ENCODE peak calls at places on chromosomes 4 and X, in nine cellular contexts. One of them, this sample, is unnamed.

GRCh38 chr4:65670331-65671031 is at the start of gene EPHA5:
- DNase-seq in IMR-90: peak
- DNase-seq in HEK293T: peak
- DNase-seq in hippocampal formation: peak
- DNase-seq in NCI-H2171 treated with DMSO at 0.1 percent for 48 hours: peak
- DNase-seq in H4: peak
- DNase-seq in fibroblast of the conjunctiva: peak
- DNase-seq in globus pallidus: peak
- DNase-seq in stimulated activated CD8-positive, alpha-beta memory T cell treated with anti-CD3 and anti-CD28 coated beads, Interleukin-4, amount 100 ng/mL, for 24 hours: no peak
- DNase-seq in this sample: peak

GRCh38 chrX:154372612-154373022 is 1.8 kb downstream of the FLNA start:
- DNase-seq in globus pallidus: no peak
- DNase-seq in H4: no peak
- DNase-seq in stimulated activated CD8-positive, alpha-beta memory T cell treated with anti-CD3 and anti-CD28 coated beads, Interleukin-4, amount 100 ng/mL, for 24 hours: no peak
- DNase-seq in hippocampal formation: no peak
- DNase-seq in NCI-H2171 treated with DMSO at 0.1 percent for 48 hours: no peak
- DNase-seq in IMR-90: peak
- DNase-seq in HEK293T: no peak
- DNase-seq in fibroblast of the conjunctiva: no peak
- DNase-seq in this sample: no peak

GRCh38 chr4:174023641-174024040 is 259.8 kb downstream of the FBXO8 start:
- DNase-seq in globus pallidus: no peak
- DNase-seq in IMR-90: peak
- DNase-seq in fibroblast of the conjunctiva: no peak
- DNase-seq in NCI-H2171 treated with DMSO at 0.1 percent for 48 hours: no peak
- DNase-seq in stimulated activated CD8-positive, alpha-beta memory T cell treated with anti-CD3 and anti-CD28 coated beads, Interleukin-4, amount 100 ng/mL, for 24 hours: no peak
- DNase-seq in H4: no peak
- DNase-seq in hippocampal formation: no peak
- DNase-seq in HEK293T: no peak
- DNase-seq in this sample: no peak

GRCh38 chr4:39043697-39044363 is 11.6 kb upstream of the TMEM156 start:
- DNase-seq in NCI-H2171 treated with DMSO at 0.1 percent for 48 hours: no peak
- DNase-seq in globus pallidus: peak
- DNase-seq in stimulated activated CD8-positive, alpha-beta memory T cell treated with anti-CD3 and anti-CD28 coated beads, Interleukin-4, amount 100 ng/mL, for 24 hours: no peak
- DNase-seq in H4: peak
- DNase-seq in HEK293T: no peak
- DNase-seq in fibroblast of the conjunctiva: no peak
- DNase-seq in IMR-90: peak
- DNase-seq in hippocampal formation: peak
- DNase-seq in this sample: peak

GRCh38 chr4:112860731-112861377 is 188.6 kb upstream of the ANK2 start:
- DNase-seq in NCI-H2171 treated with DMSO at 0.1 percent for 48 hours: no peak
- DNase-seq in H4: no peak
- DNase-seq in HEK293T: no peak
- DNase-seq in fibroblast of the conjunctiva: no peak
- DNase-seq in IMR-90: no peak
- DNase-seq in stimulated activated CD8-positive, alpha-beta memory T cell treated with anti-CD3 and anti-CD28 coated beads, Interleukin-4, amount 100 ng/mL, for 24 hours: no peak
- DNase-seq in globus pallidus: peak
- DNase-seq in hippocampal formation: peak
- DNase-seq in this sample: peak

GRCh38 chrX:43741843-43742573 is 85.9 kb downstream of the MAOA start:
- DNase-seq in hippocampal formation: no peak
- DNase-seq in globus pallidus: peak
- DNase-seq in H4: no peak
- DNase-seq in stimulated activated CD8-positive, alpha-beta memory T cell treated with anti-CD3 and anti-CD28 coated beads, Interleukin-4, amount 100 ng/mL, for 24 hours: no peak
- DNase-seq in IMR-90: no peak
- DNase-seq in HEK293T: no peak
- DNase-seq in fibroblast of the conjunctiva: peak
- DNase-seq in NCI-H2171 treated with DMSO at 0.1 percent for 48 hours: no peak
- DNase-seq in this sample: peak

GRCh38 chr4:181688416-181688815 is 554.8 kb upstream of the TENM3 start:
- DNase-seq in globus pallidus: no peak
- DNase-seq in stimulated activated CD8-positive, alpha-beta memory T cell treated with anti-CD3 and anti-CD28 coated beads, Interleukin-4, amount 100 ng/mL, for 24 hours: no peak
- DNase-seq in NCI-H2171 treated with DMSO at 0.1 percent for 48 hours: no peak
- DNase-seq in HEK293T: no peak
- DNase-seq in hippocampal formation: no peak
- DNase-seq in fibroblast of the conjunctiva: no peak
- DNase-seq in IMR-90: peak
- DNase-seq in H4: peak
- DNase-seq in this sample: no peak

GRCh38 chr4:133152330-133152791 is 3.3 kb downstream of the PCDH10 start:
- DNase-seq in HEK293T: no peak
- DNase-seq in NCI-H2171 treated with DMSO at 0.1 percent for 48 hours: no peak
- DNase-seq in stimulated activated CD8-positive, alpha-beta memory T cell treated with anti-CD3 and anti-CD28 coated beads, Interleukin-4, amount 100 ng/mL, for 24 hours: no peak
- DNase-seq in globus pallidus: no peak
- DNase-seq in hippocampal formation: no peak
- DNase-seq in IMR-90: no peak
- DNase-seq in H4: peak
- DNase-seq in fibroblast of the conjunctiva: no peak
- DNase-seq in this sample: peak

GRCh38 chr4:155515444-155515843 is 138.7 kb upstream of the MAP9 start:
- DNase-seq in fibroblast of the conjunctiva: no peak
- DNase-seq in IMR-90: no peak
- DNase-seq in stimulated activated CD8-positive, alpha-beta memory T cell treated with anti-CD3 and anti-CD28 coated beads, Interleukin-4, amount 100 ng/mL, for 24 hours: no peak
- DNase-seq in globus pallidus: no peak
- DNase-seq in NCI-H2171 treated with DMSO at 0.1 percent for 48 hours: no peak
- DNase-seq in hippocampal formation: no peak
- DNase-seq in HEK293T: no peak
- DNase-seq in H4: no peak
- DNase-seq in this sample: no peak

GRCh38 chrX:22357621-22358020 is 84.9 kb downstream of the CBLL2 start:
- DNase-seq in HEK293T: no peak
- DNase-seq in stimulated activated CD8-positive, alpha-beta memory T cell treated with anti-CD3 and anti-CD28 coated beads, Interleukin-4, amount 100 ng/mL, for 24 hours: no peak
- DNase-seq in IMR-90: peak
- DNase-seq in fibroblast of the conjunctiva: no peak
- DNase-seq in hippocampal formation: no peak
- DNase-seq in NCI-H2171 treated with DMSO at 0.1 percent for 48 hours: no peak
- DNase-seq in H4: no peak
- DNase-seq in globus pallidus: no peak
- DNase-seq in this sample: no peak

GRCh38 chrX:24241822-24242648 is 71.8 kb downstream of the SUPT20HL2 start:
- DNase-seq in hippocampal formation: no peak
- DNase-seq in H4: peak
- DNase-seq in fibroblast of the conjunctiva: no peak
- DNase-seq in NCI-H2171 treated with DMSO at 0.1 percent for 48 hours: peak
- DNase-seq in globus pallidus: peak
- DNase-seq in HEK293T: peak
- DNase-seq in IMR-90: peak
- DNase-seq in stimulated activated CD8-positive, alpha-beta memory T cell treated with anti-CD3 and anti-CD28 coated beads, Interleukin-4, amount 100 ng/mL, for 24 hours: no peak
- DNase-seq in this sample: peak

GRCh38 chr4:85952982-85953650 is 406.7 kb downstream of the MAPK10 start:
- DNase-seq in globus pallidus: no peak
- DNase-seq in NCI-H2171 treated with DMSO at 0.1 percent for 48 hours: no peak
- DNase-seq in HEK293T: no peak
- DNase-seq in fibroblast of the conjunctiva: no peak
- DNase-seq in IMR-90: no peak
- DNase-seq in H4: no peak
- DNase-seq in hippocampal formation: no peak
- DNase-seq in stimulated activated CD8-positive, alpha-beta memory T cell treated with anti-CD3 and anti-CD28 coated beads, Interleukin-4, amount 100 ng/mL, for 24 hours: no peak
- DNase-seq in this sample: no peak

GRCh38 chr4:37244583-37245390 is at the start of gene NWD2:
- DNase-seq in IMR-90: no peak
- DNase-seq in HEK293T: peak
- DNase-seq in fibroblast of the conjunctiva: no peak
- DNase-seq in globus pallidus: no peak
- DNase-seq in stimulated activated CD8-positive, alpha-beta memory T cell treated with anti-CD3 and anti-CD28 coated beads, Interleukin-4, amount 100 ng/mL, for 24 hours: no peak
- DNase-seq in H4: no peak
- DNase-seq in hippocampal formation: no peak
- DNase-seq in NCI-H2171 treated with DMSO at 0.1 percent for 48 hours: no peak
- DNase-seq in this sample: no peak

GRCh38 chr4:167234388-167234881 is at the start of gene SPOCK3:
- DNase-seq in stimulated activated CD8-positive, alpha-beta memory T cell treated with anti-CD3 and anti-CD28 coated beads, Interleukin-4, amount 100 ng/mL, for 24 hours: no peak
- DNase-seq in H4: peak
- DNase-seq in HEK293T: peak
- DNase-seq in fibroblast of the conjunctiva: peak
- DNase-seq in hippocampal formation: peak
- DNase-seq in globus pallidus: peak
- DNase-seq in IMR-90: no peak
- DNase-seq in NCI-H2171 treated with DMSO at 0.1 percent for 48 hours: no peak
- DNase-seq in this sample: peak

GRCh38 chr4:10099521-10100325 is 16.9 kb downstream of the WDR1 start:
- DNase-seq in stimulated activated CD8-positive, alpha-beta memory T cell treated with anti-CD3 and anti-CD28 coated beads, Interleukin-4, amount 100 ng/mL, for 24 hours: no peak
- DNase-seq in hippocampal formation: no peak
- DNase-seq in IMR-90: no peak
- DNase-seq in globus pallidus: no peak
- DNase-seq in fibroblast of the conjunctiva: no peak
- DNase-seq in HEK293T: no peak
- DNase-seq in H4: no peak
- DNase-seq in NCI-H2171 treated with DMSO at 0.1 percent for 48 hours: no peak
- DNase-seq in this sample: no peak

GRCh38 chr4:1347410-1347864 is 429 bp downstream of the UVSSA start:
- DNase-seq in fibroblast of the conjunctiva: peak
- DNase-seq in NCI-H2171 treated with DMSO at 0.1 percent for 48 hours: peak
- DNase-seq in hippocampal formation: no peak
- DNase-seq in globus pallidus: peak
- DNase-seq in H4: peak
- DNase-seq in IMR-90: peak
- DNase-seq in stimulated activated CD8-positive, alpha-beta memory T cell treated with anti-CD3 and anti-CD28 coated beads, Interleukin-4, amount 100 ng/mL, for 24 hours: peak
- DNase-seq in HEK293T: peak
- DNase-seq in this sample: peak

This sample was measured in pons.